ENCODE peak calls at places on chromosomes 16 and 17, in nine cellular contexts. One of them, this sample, is unnamed.
A peak's percentile ranks its signal among the peaks of the same experiment; 100 is the strongest.

GRCh38 chr16:9898555-9898954 is 283.7 kb downstream of the GRIN2A start:
- DNase-seq in A549: no peak
- DNase-seq in uterus: no peak
- DNase-seq in lung: no peak
- DNase-seq in cardiac muscle cell: no peak
- DNase-seq in heart left ventricle: no peak
- DNase-seq in IMR-90: no peak
- DNase-seq in colonic mucosa: no peak
- DNase-seq in CD8-positive, alpha-beta memory T cell: no peak
- DNase-seq in this sample: no peak

GRCh38 chr16:85891033-85891775 is 7.8 kb upstream of the IRF8 start:
- DNase-seq in heart left ventricle: no peak
- DNase-seq in IMR-90: peak; percentile 19
- DNase-seq in lung: no peak
- DNase-seq in cardiac muscle cell: no peak
- DNase-seq in CD8-positive, alpha-beta memory T cell: no peak
- DNase-seq in A549: peak; percentile 76
- DNase-seq in colonic mucosa: peak; percentile 51
- DNase-seq in uterus: no peak
- DNase-seq in this sample: no peak

GRCh38 chr16:66511615-66512500 is 38.1 kb downstream of the TK2 start:
- DNase-seq in CD8-positive, alpha-beta memory T cell: no peak
- DNase-seq in IMR-90: peak; percentile 72
- DNase-seq in lung: no peak
- DNase-seq in colonic mucosa: no peak
- DNase-seq in cardiac muscle cell: peak; percentile 80
- DNase-seq in A549: peak; percentile 64
- DNase-seq in heart left ventricle: peak; percentile 60
- DNase-seq in uterus: peak; percentile 49
- DNase-seq in this sample: no peak

GRCh38 chr17:65103896-65104295 is 33.3 kb upstream of the RGS9 start:
- DNase-seq in CD8-positive, alpha-beta memory T cell: no peak
- DNase-seq in uterus: no peak
- DNase-seq in heart left ventricle: no peak
- DNase-seq in IMR-90: peak; percentile 49
- DNase-seq in cardiac muscle cell: peak; percentile 13
- DNase-seq in colonic mucosa: no peak
- DNase-seq in lung: no peak
- DNase-seq in A549: no peak
- DNase-seq in this sample: no peak

GRCh38 chr17:40190197-40191021 is 13.1 kb downstream of the RAPGEFL1 start:
- DNase-seq in lung: no peak
- DNase-seq in A549: peak; percentile 87
- DNase-seq in cardiac muscle cell: no peak
- DNase-seq in CD8-positive, alpha-beta memory T cell: no peak
- DNase-seq in uterus: no peak
- DNase-seq in heart left ventricle: no peak
- DNase-seq in IMR-90: no peak
- DNase-seq in colonic mucosa: no peak
- DNase-seq in this sample: peak; percentile 14

GRCh38 chr16:57906385-57907316 is 64.3 kb downstream of the CNGB1 start:
- DNase-seq in lung: no peak
- DNase-seq in CD8-positive, alpha-beta memory T cell: peak; percentile 57
- DNase-seq in heart left ventricle: no peak
- DNase-seq in cardiac muscle cell: no peak
- DNase-seq in A549: no peak
- DNase-seq in IMR-90: no peak
- DNase-seq in uterus: no peak
- DNase-seq in colonic mucosa: no peak
- DNase-seq in this sample: no peak

GRCh38 chr16:86874141-86874540 is 295.8 kb downstream of the FOXL1 start:
- DNase-seq in A549: no peak
- DNase-seq in cardiac muscle cell: peak; percentile 20
- DNase-seq in IMR-90: no peak
- DNase-seq in uterus: no peak
- DNase-seq in colonic mucosa: no peak
- DNase-seq in CD8-positive, alpha-beta memory T cell: no peak
- DNase-seq in lung: no peak
- DNase-seq in heart left ventricle: no peak
- DNase-seq in this sample: no peak

GRCh38 chr16:10923650-10924214 is 18.5 kb downstream of the DEXI start:
- DNase-seq in lung: no peak
- DNase-seq in colonic mucosa: no peak
- DNase-seq in cardiac muscle cell: no peak
- DNase-seq in uterus: no peak
- DNase-seq in IMR-90: no peak
- DNase-seq in heart left ventricle: peak; percentile 90
- DNase-seq in CD8-positive, alpha-beta memory T cell: no peak
- DNase-seq in A549: no peak
- DNase-seq in this sample: no peak

GRCh38 chr17:80881321-80881720 is 110.3 kb upstream of the CHMP6 start:
- DNase-seq in cardiac muscle cell: no peak
- DNase-seq in heart left ventricle: no peak
- DNase-seq in A549: no peak
- DNase-seq in lung: no peak
- DNase-seq in CD8-positive, alpha-beta memory T cell: peak; percentile 33
- DNase-seq in colonic mucosa: no peak
- DNase-seq in uterus: no peak
- DNase-seq in IMR-90: no peak
- DNase-seq in this sample: no peak

GRCh38 chr16:70511833-70512232 is 11.5 kb downstream of the COG4 start:
- DNase-seq in heart left ventricle: no peak
- DNase-seq in cardiac muscle cell: no peak
- DNase-seq in uterus: no peak
- DNase-seq in lung: no peak
- DNase-seq in IMR-90: no peak
- DNase-seq in A549: no peak
- DNase-seq in CD8-positive, alpha-beta memory T cell: no peak
- DNase-seq in colonic mucosa: no peak
- DNase-seq in this sample: no peak

GRCh38 chr16:88993006-88993787 is 16.2 kb upstream of the CBFA2T3 start:
- DNase-seq in A549: no peak
- DNase-seq in uterus: no peak
- DNase-seq in IMR-90: no peak
- DNase-seq in cardiac muscle cell: peak; percentile 4
- DNase-seq in heart left ventricle: no peak
- DNase-seq in CD8-positive, alpha-beta memory T cell: no peak
- DNase-seq in lung: no peak
- DNase-seq in colonic mucosa: no peak
- DNase-seq in this sample: no peak
- H3K4me3 ChIP-seq in A549: no peak overlapping the region
- H3K4me3 ChIP-seq in uterus: no peak overlapping the region
- H3K4me3 ChIP-seq in IMR-90: no peak overlapping the region
- H3K4me3 ChIP-seq in cardiac muscle cell: no peak overlapping the region
- H3K4me3 ChIP-seq in heart left ventricle: no peak overlapping the region
- H3K4me3 ChIP-seq in CD8-positive, alpha-beta memory T cell: no peak overlapping the region
- H3K4me3 ChIP-seq in lung: no peak overlapping the region
- H3K4me3 ChIP-seq in colonic mucosa: no peak overlapping the region
- H3K4me3 ChIP-seq in this sample: no peak overlapping the region

DNA sequence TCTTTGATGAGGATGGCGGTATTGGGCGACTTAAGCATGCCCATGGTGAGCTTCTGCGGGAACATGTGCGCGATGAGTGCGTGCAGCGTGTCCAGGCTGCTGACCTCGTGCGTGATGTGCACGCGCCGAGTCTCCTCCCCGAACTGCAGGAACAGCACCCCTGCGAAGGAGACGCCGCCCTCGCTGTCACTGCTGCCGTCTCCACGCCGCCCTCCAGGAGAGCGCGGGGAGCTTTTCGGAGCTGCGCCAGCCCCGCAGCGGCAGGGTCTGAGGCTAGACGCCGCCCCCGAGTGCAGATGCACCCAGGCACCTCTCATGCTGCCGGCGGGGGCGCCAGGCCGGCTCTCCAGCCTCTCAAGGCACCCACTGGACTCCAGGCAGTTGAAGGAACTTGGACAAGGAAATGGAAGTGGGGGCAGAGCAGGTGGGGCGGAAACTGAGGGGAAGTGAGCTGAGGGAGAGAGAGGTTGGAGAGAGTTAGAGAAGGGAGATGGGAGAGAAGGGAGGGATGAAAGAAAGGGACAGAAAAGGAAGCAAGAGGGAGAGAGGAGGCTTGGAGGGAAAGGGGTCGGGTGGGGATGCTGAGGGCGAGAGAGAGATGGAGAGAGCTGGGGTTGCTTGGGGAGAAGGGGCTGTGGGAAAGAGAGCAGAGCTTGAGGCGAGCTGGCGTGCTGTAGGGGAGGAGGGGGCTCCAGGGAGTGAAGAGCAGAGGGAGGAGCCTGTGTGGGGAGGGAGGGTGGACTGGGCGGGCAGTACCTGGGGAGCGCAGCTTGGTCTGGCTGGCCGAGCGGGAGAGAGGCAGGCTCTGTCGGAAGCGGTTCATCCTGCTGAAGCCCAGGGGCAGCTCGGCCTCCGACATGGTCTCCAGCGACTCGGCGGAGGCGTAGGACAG is 42.1 kb downstream of the SRCIN1 start:
- DNase-seq in IMR-90: no peak
- DNase-seq in uterus: no peak
- DNase-seq in heart left ventricle: no peak
- DNase-seq in CD8-positive, alpha-beta memory T cell: no peak
- DNase-seq in cardiac muscle cell: no peak
- DNase-seq in A549: no peak
- DNase-seq in colonic mucosa: no peak
- DNase-seq in lung: no peak
- DNase-seq in this sample: no peak
- H3K4me1 ChIP-seq in IMR-90: no peaks in the 10 kb centered on the region
- H3K4me1 ChIP-seq in uterus: no peaks in the 10 kb centered on the region
- H3K4me1 ChIP-seq in heart left ventricle: peaks cover 9% of the 10 kb centered on the region
- H3K4me1 ChIP-seq in CD8-positive, alpha-beta memory T cell: peaks cover 32% of the 10 kb centered on the region
- H3K4me1 ChIP-seq in cardiac muscle cell: peaks cover 27% of the 10 kb centered on the region
- H3K4me1 ChIP-seq in A549: peaks cover 8% of the 10 kb centered on the region
- H3K4me1 ChIP-seq in colonic mucosa: peaks cover 7% of the 10 kb centered on the region
- H3K4me1 ChIP-seq in lung: peaks cover 16% of the 10 kb centered on the region
- H3K4me1 ChIP-seq in this sample: peaks cover 35% of the 10 kb centered on the region

GRCh38 chr17:7626307-7626706 is 1.3 kb downstream of the SAT2 start:
- DNase-seq in A549: no peak
- DNase-seq in IMR-90: no peak
- DNase-seq in CD8-positive, alpha-beta memory T cell: no peak
- DNase-seq in uterus: no peak
- DNase-seq in heart left ventricle: peak; percentile 49
- DNase-seq in cardiac muscle cell: no peak
- DNase-seq in colonic mucosa: no peak
- DNase-seq in lung: no peak
- DNase-seq in this sample: no peak
- H3K4me3 ChIP-seq in A549: no peak overlapping the region
- H3K4me3 ChIP-seq in IMR-90: no peak overlapping the region
- H3K4me3 ChIP-seq in CD8-positive, alpha-beta memory T cell: no peak overlapping the region
- H3K4me3 ChIP-seq in uterus: no peak overlapping the region
- H3K4me3 ChIP-seq in heart left ventricle: peak overlapping the region; percentile 90
- H3K4me3 ChIP-seq in cardiac muscle cell: peak overlapping the region; percentile 65
- H3K4me3 ChIP-seq in colonic mucosa: no peak overlapping the region
- H3K4me3 ChIP-seq in lung: no peak overlapping the region
- H3K4me3 ChIP-seq in this sample: no peak overlapping the region

GRCh38 chr17:72463287-72464102 is 342.7 kb downstream of the SOX9 start:
- DNase-seq in A549: no peak
- DNase-seq in uterus: no peak
- DNase-seq in lung: no peak
- DNase-seq in IMR-90: no peak
- DNase-seq in heart left ventricle: no peak
- DNase-seq in colonic mucosa: no peak
- DNase-seq in cardiac muscle cell: no peak
- DNase-seq in CD8-positive, alpha-beta memory T cell: no peak
- DNase-seq in this sample: no peak
- H3K4me1 ChIP-seq in A549: peaks cover 97% of the 10 kb centered on the region
- H3K4me1 ChIP-seq in uterus: no peaks in the 10 kb centered on the region
- H3K4me1 ChIP-seq in lung: no peaks in the 10 kb centered on the region
- H3K4me1 ChIP-seq in IMR-90: peaks cover 13% of the 10 kb centered on the region
- H3K4me1 ChIP-seq in heart left ventricle: no peaks in the 10 kb centered on the region
- H3K4me1 ChIP-seq in colonic mucosa: peaks cover 17% of the 10 kb centered on the region
- H3K4me1 ChIP-seq in cardiac muscle cell: peaks cover 7% of the 10 kb centered on the region
- H3K4me1 ChIP-seq in CD8-positive, alpha-beta memory T cell: no peaks in the 10 kb centered on the region
- H3K4me1 ChIP-seq in this sample: no peaks in the 10 kb centered on the region